ENCODE peak calls at places on chromosomes 2 and 18, in five cellular contexts. F, W, Z, I and N are unnamed samples.

GRCh38 chr2:88329815-88330603 is 122.5 kb downstream of the FOXI3 start:
- DNase-seq in F (peak), W (peak), Z (peak), I (peak), N (no peak)

GRCh38 chr2:127066942-127067341 is 40.0 kb downstream of the BIN1 start:
- DNase-seq in F (no peak), W (no peak), Z (no peak), I (no peak), N (no peak)

GRCh38 chr2:201890447-201890846 is 84.1 kb downstream of the CDK15 start:
- DNase-seq in F (no peak), W (no peak), Z (no peak), I (no peak), N (no peak)

GRCh38 chr18:58578321-58578720 is 50.6 kb downstream of the ALPK2 start:
- DNase-seq in F (no peak), W (no peak), Z (no peak), I (no peak), N (no peak)

GRCh38 chr18:69138088-69138487 is 262.6 kb upstream of the DOK6 start:
- DNase-seq in F (no peak), W (no peak), Z (no peak), I (no peak), N (no peak)

GRCh38 chr2:240814280-240814679 is 5.7 kb downstream of the KIF1A start:
- DNase-seq in F (no peak), W (no peak), Z (no peak), I (no peak), N (no peak)

GRCh38 chr2:99898649-99899048 is 243.7 kb downstream of the AFF3 start:
- DNase-seq in F (no peak), W (no peak), Z (no peak), I (no peak), N (no peak)

GRCh38 chr2:58010599-58010998 is 36.0 kb upstream of the VRK2 start:
- DNase-seq in F (no peak), W (no peak), Z (no peak), I (peak), N (no peak)

GRCh38 chr18:79692056-79692455 is 12.5 kb downstream of the CTDP1 start:
- DNase-seq in F (no peak), W (no peak), Z (no peak), I (no peak), N (no peak)

GRCh38 chr18:58871514-58872490 is 7.1 kb downstream of the ZNF532 start:
- DNase-seq in F (no peak), W (no peak), Z (no peak), I (no peak), N (no peak)

GRCh38 chr2:69833752-69834151 is 4.3 kb downstream of the GMCL1 start:
- DNase-seq in F (no peak), W (no peak), Z (no peak), I (no peak), N (no peak)

GRCh38 chr18:67776929-67777328 is 260.4 kb upstream of the DSEL start:
- DNase-seq in F (no peak), W (no peak), Z (no peak), I (no peak), N (no peak)

GRCh38 chr2:239955086-239955988 is 69.8 kb downstream of the NDUFA10 start:
- DNase-seq in F (no peak), W (no peak), Z (no peak), I (no peak), N (no peak)

GRCh38 chr2:215707608-215708007 is 271.7 kb upstream of the FN1 start:
- DNase-seq in F (no peak), W (no peak), Z (no peak), I (no peak), N (no peak)

GRCh38 chr2:200353873-200354272 is 47.4 kb downstream of the SPATS2L start:
- DNase-seq in F (no peak), W (no peak), Z (no peak), I (no peak), N (no peak)

GRCh38 chr2:64865073-64865830 is 123.9 kb upstream of the SLC1A4 start:
- DNase-seq in F (no peak), W (no peak), Z (peak), I (peak), N (no peak)

GRCh38 chr2:71358931-71359671 is 27.5 kb downstream of the ZNF638 start:
- DNase-seq in F (no peak), W (no peak), Z (no peak), I (no peak), N (no peak)

GRCh38 chr18:30683836-30684235 is 358.7 kb downstream of the DSC3 start:
- DNase-seq in F (no peak), W (no peak), Z (no peak), I (no peak), N (no peak)

GRCh38 chr18:58844871-58845270 is 19.8 kb upstream of the ZNF532 start:
- DNase-seq in F (no peak), W (no peak), Z (no peak), I (no peak), N (no peak)

GRCh38 chr18:10070581-10071000 is 156.8 kb downstream of the VAPA start:
- DNase-seq in F (no peak), W (no peak), Z (no peak), I (no peak), N (no peak)

GRCh38 chr2:129761569-129762021 is 217.9 kb upstream of the RAB6C start:
- DNase-seq in F (no peak), W (no peak), Z (no peak), I (no peak), N (no peak)

GRCh38 chr2:68195096-68195495 is 37.4 kb downstream of the PNO1 start:
- DNase-seq in F (no peak), W (no peak), Z (no peak), I (no peak), N (no peak)

GRCh38 chr2:224722250-224722649 is 6.1 kb upstream of the CCDC195 start:
- DNase-seq in F (no peak), W (no peak), Z (no peak), I (no peak), N (no peak)

GRCh38 chr2:45112750-45113149 is 103.5 kb upstream of the SIX2 start:
- DNase-seq in F (no peak), W (no peak), Z (no peak), I (no peak), N (no peak)

GRCh38 chr18:4106407-4107033 is 348.6 kb downstream of the DLGAP1 start:
- DNase-seq in F (no peak), W (peak), Z (peak), I (peak), N (peak)

GRCh38 chr18:51668632-51669031 is 471.2 kb upstream of the MEX3C start:
- DNase-seq in F (no peak), W (no peak), Z (peak), I (no peak), N (no peak)

GRCh38 chr2:85399183-85399455 is 11.0 kb downstream of the CAPG start:
- DNase-seq in F (no peak), W (no peak), Z (no peak), I (no peak), N (no peak)

GRCh38 chr2:234027646-234028045 is 22.9 kb upstream of the SPP2 start:
- DNase-seq in F (no peak), W (no peak), Z (no peak), I (no peak), N (no peak)

GRCh38 chr18:48943333-48943732 is 7.4 kb downstream of the SMAD7 start:
- DNase-seq in F (no peak), W (no peak), Z (no peak), I (no peak), N (no peak)

GRCh38 chr2:207085110-207085509 is 80.6 kb downstream of the KLF7 start:
- DNase-seq in F (no peak), W (no peak), Z (no peak), I (no peak), N (no peak)

GRCh38 chr18:51074605-51075004 is 44.6 kb downstream of the SMAD4 start:
- DNase-seq in F (no peak), W (no peak), Z (no peak), I (no peak), N (no peak)

GRCh38 chr18:34709631-34710429 is at the start of gene DTNA:
- DNase-seq in F (no peak), W (no peak), Z (peak), I (no peak), N (no peak)

GRCh38 chr2:46032996-46033395 is 264.2 kb upstream of the EPAS1 start:
- DNase-seq in F (no peak), W (no peak), Z (no peak), I (peak), N (no peak)

GRCh38 chr18:805008-805754 is 6.9 kb downstream of the YES1 start:
- DNase-seq in F (no peak), W (no peak), Z (no peak), I (no peak), N (no peak)

GRCh38 chr2:201964011-201964410 is 69.6 kb upstream of the FZD7 start:
- DNase-seq in F (no peak), W (no peak), Z (no peak), I (no peak), N (no peak)

GRCh38 chr18:3051718-3052410 is 38.9 kb upstream of the LPIN2 start:
- DNase-seq in F (no peak), W (no peak), Z (no peak), I (peak), N (no peak)

DNA sequence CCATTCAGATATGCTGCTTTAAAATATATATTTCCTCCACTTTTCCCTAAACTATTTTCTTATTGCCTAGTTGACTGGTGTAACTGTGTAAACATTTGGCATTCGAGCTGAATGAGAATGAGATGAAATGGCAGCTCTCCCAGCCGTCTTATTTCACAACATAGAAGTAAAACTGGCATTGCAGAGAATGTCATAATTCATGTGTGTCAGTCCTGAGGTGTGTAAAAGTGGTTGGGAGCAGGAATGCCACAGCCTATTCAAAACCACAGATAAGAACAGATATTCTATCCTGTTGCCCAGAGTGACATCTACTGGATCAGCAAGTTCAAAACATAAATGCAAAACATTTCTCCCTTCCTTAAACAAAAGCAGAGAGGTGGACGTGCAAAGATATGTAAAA is 565.5 kb upstream of the CHAC2 start:
- DNase-seq in F (no peak), W (peak), Z (peak), I (peak), N (peak)
- TF ChIP-seq REST in F (no peak), W (no peak), Z (no peak), I (no peak), N (no peak)

DNA sequence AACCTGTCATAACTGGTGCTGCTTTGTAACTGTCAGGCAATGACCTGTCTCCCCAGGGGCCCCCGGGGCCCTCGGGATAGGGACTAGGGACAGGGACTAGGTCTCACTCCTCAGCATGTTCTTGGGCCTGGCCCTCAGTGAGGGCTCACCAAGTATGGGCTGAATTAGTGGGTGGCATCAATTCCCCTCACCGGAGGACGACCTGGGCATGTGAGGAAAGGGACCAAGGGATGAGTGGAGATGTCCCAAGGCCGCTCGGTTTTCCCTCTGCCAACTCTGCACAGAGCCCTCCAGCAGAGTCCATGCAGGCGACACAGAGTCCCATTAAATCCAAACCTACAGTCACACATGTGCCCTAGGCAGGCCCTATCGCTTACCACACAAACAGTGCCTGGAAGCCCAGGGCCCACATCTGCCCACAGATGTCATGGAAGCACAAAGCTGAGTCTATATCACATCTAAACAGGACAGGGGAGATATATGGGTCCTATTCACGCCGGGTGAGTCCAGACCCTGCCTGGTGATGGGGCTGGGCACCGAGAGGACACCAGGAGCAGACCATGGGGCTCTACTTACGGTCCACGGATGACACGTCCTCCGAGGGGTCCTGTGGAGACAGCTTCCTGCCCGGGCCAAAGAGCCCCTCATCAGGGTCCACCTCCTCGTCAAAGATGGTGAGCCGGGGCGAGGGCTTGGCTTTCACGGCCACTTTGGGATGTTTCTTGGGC is 26.6 kb downstream of the HS1BP3 start:
- DNase-seq in F (no peak), W (no peak), Z (no peak), I (no peak), N (no peak)
- TF ChIP-seq REST in F (no peak), W (no peak), Z (no peak), I (no peak), N (no peak)

GRCh38 chr2:172430027-172430426 is 2.6 kb downstream of the ITGA6 start:
- DNase-seq in F (no peak), W (no peak), Z (no peak), I (no peak), N (no peak)

GRCh38 chr2:172430671-172431070 is 3.3 kb downstream of the ITGA6 start:
- DNase-seq in F (no peak), W (peak), Z (no peak), I (no peak), N (no peak)

GRCh38 chr2:172433169-172433568 is 5.8 kb downstream of the ITGA6 start:
- DNase-seq in F (no peak), W (no peak), Z (no peak), I (no peak), N (no peak)

GRCh38 chr2:172431993-172432392 is 4.6 kb downstream of the ITGA6 start:
- DNase-seq in F (no peak), W (no peak), Z (no peak), I (no peak), N (no peak)

DNA sequence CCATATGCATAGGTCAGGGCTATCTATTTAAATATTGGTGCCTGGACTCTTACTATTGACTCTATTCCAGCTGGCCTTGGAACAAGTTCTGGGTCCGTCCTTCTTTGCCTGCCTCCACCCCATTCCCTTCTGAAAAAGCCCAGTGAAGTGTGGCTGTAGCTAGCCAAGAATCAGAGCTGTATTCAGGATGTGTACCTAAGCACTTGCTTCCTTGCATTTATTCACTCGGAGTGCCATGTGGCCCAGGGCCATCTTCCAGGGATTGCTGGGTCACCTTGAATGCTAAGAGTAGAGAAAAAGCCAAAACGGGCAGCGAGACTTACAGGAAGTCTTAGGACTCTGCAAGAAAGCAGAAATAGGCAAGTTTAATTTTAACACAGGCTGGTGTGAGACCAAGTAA is 4.0 kb downstream of the ITGA6 start:
- DNase-seq in F (no peak), W (no peak), Z (no peak), I (no peak), N (no peak)
- TF ChIP-seq REST in F (no peak), W (no peak), Z (no peak), I (no peak), N (no peak)

DNA sequence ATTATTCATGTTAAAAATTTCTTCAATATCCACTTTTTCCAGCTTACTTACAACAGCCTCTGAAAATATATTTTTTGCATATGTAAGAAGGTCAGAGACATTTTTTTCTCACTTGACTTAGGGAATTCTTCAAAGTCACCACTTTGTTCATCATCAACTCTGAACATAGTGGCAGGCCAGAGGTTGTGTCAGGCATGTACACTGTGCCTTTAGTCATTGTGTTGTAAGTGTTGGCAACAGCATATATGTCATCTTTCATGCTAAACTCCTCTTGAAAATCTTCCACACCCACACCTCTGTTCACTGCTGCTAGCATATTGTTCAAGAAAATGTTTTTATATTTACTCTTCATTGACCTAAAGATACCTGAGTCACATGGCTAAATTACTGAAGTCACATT is 52.2 kb upstream of the ACVR1 start:
- DNase-seq in F (no peak), W (no peak), Z (no peak), I (no peak), N (no peak)
- TF ChIP-seq REST in F (no peak), W (no peak), Z (no peak), I (no peak), N (no peak)

GRCh38 chr2:230928701-230929380 is 3.8 kb upstream of the GPR55 start:
- DNase-seq in F (no peak), W (no peak), Z (no peak), I (no peak), N (no peak)
- TF ChIP-seq REST in F (no peak), W (no peak), Z (no peak), I (no peak), N (no peak)

DNA sequence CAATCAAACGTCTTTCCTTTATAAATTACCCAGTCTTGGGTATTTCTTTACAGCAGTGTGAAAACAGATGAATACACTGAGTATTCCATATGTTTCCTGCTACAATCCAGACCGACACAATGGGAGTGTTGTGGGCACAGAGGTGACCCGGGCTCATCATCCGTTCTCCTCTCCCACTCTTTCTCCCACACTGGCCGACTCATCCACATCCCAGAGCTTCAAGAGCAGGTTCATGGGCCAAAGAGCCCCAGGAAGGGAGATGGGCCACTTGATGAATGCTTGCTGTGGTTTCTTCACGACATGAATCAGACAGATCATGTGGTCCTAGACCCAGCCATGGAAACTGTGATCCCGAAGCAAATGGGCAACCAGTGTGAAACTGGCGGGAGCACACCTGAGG is 4.1 kb upstream of the COPS8 start:
- DNase-seq in F (no peak), W (no peak), Z (no peak), I (no peak), N (no peak)
- TF ChIP-seq REST in F (no peak), W (no peak), Z (no peak), I (no peak), N (no peak)

GRCh38 chr2:191740016-191740419 is 62.1 kb downstream of the NABP1 start:
- DNase-seq in F (peak), W (no peak), Z (no peak), I (peak), N (no peak)
- TF ChIP-seq REST in F (no peak), W (no peak), Z (no peak), I (no peak), N (no peak)